ENCODE peak calls at places on chromosomes 4 and X, in seven cellular contexts. D is hepatocyte, A is SK-N-SH, W is OCI-LY7, U is GM23248, X is HCT116, L is PC-3. M is an unnamed sample. For H3K36me3 and H3K9me2, the result is how much of the 10 kb centered on the place peaks cover.

GRCh38 chrX:87896057-87896456 is 378.5 kb downstream of the KLHL4 start:
- DNase-seq in U (no peak), A (no peak), L (no peak), X (no peak), W (no peak), D (no peak), M (no peak)

GRCh38 chr4:150828159-150828558 is 186.9 kb downstream of the LRBA start:
- DNase-seq in L (no peak), A (no peak), W (no peak), U (no peak), X (no peak), D (no peak), M (peak)

GRCh38 chrX:118325453-118325852 is 20.5 kb upstream of the WDR44 start:
- DNase-seq in D (no peak), U (peak), A (no peak), L (peak), W (peak), X (no peak), M (peak)

GRCh38 chrX:7261672-7262332 is 113.8 kb upstream of the PUDP start:
- DNase-seq in W (peak), U (no peak), L (no peak), A (no peak), X (no peak), D (no peak), M (peak)

GRCh38 chr4:89111833-89112563 is 665 bp downstream of the TIGD2 start:
- DNase-seq in D (peak), L (peak), X (no peak), A (peak), W (no peak), U (peak), M (peak)

GRCh38 chr4:28948501-28948900 is 1771.7 kb upstream of the PCDH7 start:
- DNase-seq in L (no peak), A (no peak), D (no peak), W (no peak), X (no peak), U (peak), M (no peak)

GRCh38 chrX:47645530-47645929 is 4.8 kb downstream of the ELK1 start:
- DNase-seq in U (no peak), W (no peak), A (no peak), L (no peak), X (no peak), D (no peak), M (no peak)

GRCh38 chrX:20729421-20729820 is 462.7 kb upstream of the RPS6KA3 start:
- DNase-seq in A (no peak), U (peak), D (no peak), L (peak), X (no peak), W (no peak), M (no peak)

GRCh38 chrX:70434914-70435586 is 9.6 kb upstream of the DLG3 start:
- DNase-seq in U (peak), X (no peak), D (no peak), A (no peak), L (no peak), W (no peak), M (peak)

GRCh38 chrX:122641136-122641535 is 542.9 kb upstream of the GRIA3 start:
- DNase-seq in A (no peak), X (no peak), W (no peak), U (peak), L (no peak), D (no peak), M (no peak)

GRCh38 chrX:125202486-125203378 is 116.9 kb upstream of the TEX13C start:
- DNase-seq in A (peak), W (no peak), L (no peak), U (no peak), D (peak), X (no peak), M (no peak)

GRCh38 chrX:44415639-44416386 is 72.3 kb upstream of the EFHC2 start:
- DNase-seq in U (no peak), X (no peak), A (no peak), W (no peak), L (peak), D (no peak), M (no peak)

GRCh38 chr4:15526924-15527592 is 57.4 kb downstream of the CC2D2A start:
- DNase-seq in W (no peak), X (no peak), A (no peak), U (no peak), L (no peak), D (no peak), M (no peak)

GRCh38 chr4:88585908-88586307 is 6.4 kb upstream of the HERC3 start:
- DNase-seq in L (peak), W (no peak), A (no peak), X (no peak), U (peak), D (no peak), M (no peak)

GRCh38 chr4:123481034-123481433 is 84.4 kb downstream of the SPRY1 start:
- DNase-seq in L (peak), W (no peak), X (no peak), U (peak), A (no peak), D (no peak), M (no peak)

GRCh38 chr4:88697588-88698329 is at the start of gene NAP1L5:
- DNase-seq in A (peak), L (no peak), U (peak), W (peak), D (peak), X (peak), M (no peak)

GRCh38 chr4:26873391-26874026 is 12.9 kb downstream of the STIM2 start:
- DNase-seq in U (no peak), L (no peak), D (no peak), W (no peak), A (no peak), X (no peak), M (no peak)

GRCh38 chr4:110544594-110544993 is 68.6 kb downstream of the ENPEP start:
- DNase-seq in A (no peak), U (no peak), D (no peak), L (no peak), W (no peak), X (no peak), M (no peak)

DNA sequence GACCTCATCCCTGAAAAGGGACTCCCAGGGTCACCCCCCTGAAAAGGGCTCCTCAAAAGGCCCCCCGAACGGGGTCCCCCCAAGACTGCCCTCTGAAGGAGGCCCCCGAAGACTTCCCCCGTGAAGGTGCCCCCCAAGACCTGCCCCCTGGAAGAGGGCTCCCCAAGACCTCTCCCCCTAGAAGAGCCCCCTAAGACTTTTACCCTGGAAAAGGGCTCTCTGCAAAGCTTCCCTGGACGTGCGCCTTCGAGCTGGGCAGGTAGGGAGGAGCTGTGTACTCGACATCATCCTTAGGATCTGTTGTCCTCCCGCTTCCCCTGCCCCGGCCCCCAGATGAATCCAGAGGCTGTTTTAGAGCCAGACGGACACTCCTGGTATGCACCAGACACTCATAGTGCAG is 5.5 kb upstream of the SLC25A6 start:
- DNase-seq in U (no peak), D (no peak), W (no peak), A (no peak), L (no peak), X (no peak), M (no peak)
- H3K36me3 ChIP-seq in U (under half), D (under half), W (half or more), A (under half), L (under half), X (under half), M (under half)

GRCh38 chr4:84994280-84994679 is 27.8 kb upstream of the WDFY3 start:
- DNase-seq in U (peak), W (no peak), L (no peak), A (peak), X (no peak), D (no peak), M (no peak)
- H3K9me2 ChIP-seq in U (under half), W (under half), L (under half), A (under half), X (under half), D (under half), M (under half)

DNA sequence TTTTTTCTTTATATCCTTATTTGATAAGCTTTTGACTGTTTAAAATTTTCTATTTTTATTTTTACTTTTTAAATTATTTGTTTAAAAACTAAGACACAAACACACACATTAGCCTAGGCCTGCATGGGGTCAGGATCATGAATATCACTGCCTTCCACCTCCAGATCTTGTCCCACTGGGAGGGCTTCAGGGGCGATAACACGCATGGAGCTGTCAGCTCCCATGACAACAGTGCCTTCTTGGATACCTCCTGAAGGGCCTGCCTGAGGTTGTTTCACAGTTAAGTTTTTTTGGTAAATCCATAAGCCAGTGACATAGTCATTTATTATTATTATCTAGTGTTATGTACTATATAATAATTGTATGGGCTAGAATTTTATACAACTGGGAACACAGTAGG is 85.4 kb upstream of the FAT1 start:
- DNase-seq in U (no peak), L (no peak), X (no peak), W (no peak), A (no peak), D (no peak), M (no peak)
- H3K36me3 ChIP-seq in U (under half), L (under half), X (under half), W (under half), A (under half), D (under half), M (under half)

GRCh38 chr4:128335541-128335940 is 47.9 kb upstream of the PGRMC2 start:
- DNase-seq in X (no peak), W (no peak), U (no peak), A (no peak), D (no peak), L (no peak), M (no peak)

GRCh38 chr4:128332086-128332485 is 44.5 kb upstream of the PGRMC2 start:
- DNase-seq in A (no peak), X (no peak), D (no peak), W (no peak), U (peak), L (no peak), M (no peak)

GRCh38 chr4:128329638-128330037 is 42.0 kb upstream of the PGRMC2 start:
- DNase-seq in W (no peak), D (no peak), A (no peak), L (no peak), U (no peak), X (no peak), M (no peak)

GRCh38 chr4:128334256-128334655 is 46.6 kb upstream of the PGRMC2 start:
- DNase-seq in X (no peak), W (no peak), L (no peak), U (no peak), D (no peak), A (no peak), M (no peak)

GRCh38 chr4:128333309-128334006 is 45.8 kb upstream of the PGRMC2 start:
- DNase-seq in W (no peak), A (no peak), D (no peak), X (no peak), U (peak), L (no peak), M (no peak)
- H3K9me2 ChIP-seq in W (under half), A (under half), D (under half), X (under half), U (under half), L (under half), M (under half)

GRCh38 chr4:105170703-105171102 is 24.0 kb downstream of the TET2 start:
- DNase-seq in U (no peak), X (no peak), L (no peak), D (no peak), W (no peak), A (no peak), M (no peak)
- H3K36me3 ChIP-seq in U (under half), X (under half), L (under half), D (under half), W (under half), A (under half), M (under half)

GRCh38 chr4:57077550-57078311 is 32.5 kb downstream of the IGFBP7 start:
- DNase-seq in W (no peak), X (no peak), L (peak), D (no peak), A (no peak), U (peak), M (no peak)
- H3K9me2 ChIP-seq in W (under half), X (under half), L (under half), D (under half), A (under half), U (under half), M (under half)

GRCh38 chr4:84683486-84683885 is 100.6 kb downstream of the CDS1 start:
- DNase-seq in L (no peak), W (no peak), X (no peak), U (no peak), D (no peak), A (no peak), M (no peak)
- H3K36me3 ChIP-seq in L (under half), W (under half), X (under half), U (under half), D (under half), A (half or more), M (under half)

GRCh38 chr4:67853336-67853735 is 30.5 kb downstream of the TMPRSS11D start:
- DNase-seq in W (no peak), A (no peak), D (no peak), L (no peak), X (no peak), U (no peak), M (no peak)
- H3K9me2 ChIP-seq in W (under half), A (under half), D (under half), L (under half), X (under half), U (under half), M (under half)

GRCh38 chr4:17623451-17624001 is 9.1 kb downstream of the MED28 start:
- DNase-seq in X (no peak), A (no peak), W (no peak), L (no peak), U (peak), D (no peak), M (no peak)
- H3K36me3 ChIP-seq in X (half or more), A (half or more), W (half or more), L (under half), U (half or more), D (under half), M (under half)

GRCh38 chrX:63754141-63754859 is 30.7 kb downstream of the ARHGEF9 start:
- DNase-seq in X (no peak), U (peak), D (peak), L (no peak), W (peak), A (no peak), M (no peak)

GRCh38 chrX:63755892-63756291 is 29.1 kb downstream of the ARHGEF9 start:
- DNase-seq in D (no peak), W (no peak), X (no peak), L (no peak), A (no peak), U (no peak), M (no peak)

GRCh38 chrX:63751481-63751880 is 33.5 kb downstream of the ARHGEF9 start:
- DNase-seq in L (no peak), D (no peak), W (no peak), U (no peak), X (no peak), A (no peak), M (no peak)

GRCh38 chrX:63750846-63751245 is 34.2 kb downstream of the ARHGEF9 start:
- DNase-seq in A (no peak), U (no peak), D (no peak), X (no peak), W (no peak), L (no peak), M (no peak)

GRCh38 chrX:63754860-63755579 is 30.0 kb downstream of the ARHGEF9 start:
- DNase-seq in D (peak), A (peak), W (peak), L (peak), U (peak), X (peak), M (peak)
- H3K9me2 ChIP-seq in D (under half), A (under half), W (under half), L (under half), U (under half), X (under half), M (under half)